ENCODE peak calls at places on chromosomes 4 and X, in ten cellular contexts. M, B, Q, Z, A, H, I, C, T and N are unnamed samples.

GRCh38 chr4:650461-650860 is 23.6 kb downstream of the ATP5ME start:
- DNase-seq in C (no peak), A (no peak), B (no peak), M (no peak), Q (no peak), H (no peak), I (no peak), Z (no peak), T (no peak), N (no peak)

GRCh38 chrX:11629593-11630211 is 36.0 kb downstream of the ARHGAP6 start:
- DNase-seq in Z (peak), I (no peak), M (no peak), B (no peak), C (no peak), T (peak), Q (no peak), H (no peak), A (peak), N (no peak)

GRCh38 chrX:54794795-54795194 is 3.3 kb downstream of the ITIH6 start:
- DNase-seq in I (no peak), A (no peak), Z (no peak), C (no peak), T (no peak), Q (no peak), M (no peak), H (no peak), B (no peak), N (no peak)

GRCh38 chrX:123424546-123424945 is 240.5 kb downstream of the GRIA3 start:
- DNase-seq in Z (peak), Q (no peak), C (no peak), H (no peak), I (peak), B (no peak), T (no peak), A (no peak), M (no peak), N (no peak)

GRCh38 chrX:112849010-112849409 is 8.4 kb upstream of the AMOT start:
- DNase-seq in H (no peak), B (no peak), C (no peak), A (no peak), M (no peak), Z (no peak), Q (no peak), T (no peak), I (no peak), N (no peak)

GRCh38 chrX:44155126-44155525 is 181.9 kb upstream of the NDP start:
- DNase-seq in M (no peak), Z (no peak), B (no peak), I (no peak), C (no peak), T (no peak), A (no peak), H (no peak), Q (no peak), N (no peak)

GRCh38 chr4:179361978-179362486 is 1919.8 kb upstream of the AGA start:
- DNase-seq in H (no peak), Q (no peak), I (no peak), T (no peak), C (no peak), A (no peak), B (no peak), M (no peak), Z (no peak), N (no peak)

GRCh38 chr4:40850496-40850895 is 100.7 kb downstream of the NSUN7 start:
- DNase-seq in M (no peak), Q (no peak), C (no peak), I (no peak), H (no peak), Z (no peak), B (no peak), T (no peak), A (no peak), N (no peak)

GRCh38 chrX:11137543-11138139 is 26.5 kb downstream of the HCCS start:
- DNase-seq in C (no peak), Q (no peak), T (no peak), A (no peak), I (peak), M (no peak), B (no peak), H (no peak), Z (peak), N (no peak)

GRCh38 chr4:21887481-21887880 is 61.1 kb downstream of the KCNIP4 start:
- DNase-seq in I (no peak), T (no peak), Z (no peak), M (no peak), C (no peak), H (no peak), Q (no peak), B (no peak), A (no peak), N (no peak)

GRCh38 chr4:1309261-1310010 is 19.7 kb downstream of the MAEA start:
- DNase-seq in A (peak), I (peak), T (peak), Z (peak), H (peak), M (peak), Q (no peak), C (no peak), B (no peak), N (peak)

GRCh38 chrX:6985537-6985936 is 162.0 kb upstream of the STS start:
- DNase-seq in Z (no peak), C (no peak), B (no peak), H (no peak), Q (no peak), M (no peak), I (no peak), A (no peak), T (no peak), N (no peak)

GRCh38 chr4:165384608-165385007 is 5.8 kb downstream of the CPE start:
- DNase-seq in H (no peak), T (no peak), M (no peak), Q (no peak), B (no peak), Z (no peak), I (peak), A (no peak), C (no peak), N (no peak)

GRCh38 chr4:145879598-145879997 is 59.0 kb downstream of the ZNF827 start:
- DNase-seq in T (no peak), B (no peak), Z (peak), H (no peak), Q (no peak), I (no peak), C (no peak), A (no peak), M (no peak), N (no peak)

GRCh38 chrX:132216806-132217202 is 2.4 kb downstream of the RAP2C start:
- DNase-seq in Z (peak), C (no peak), T (no peak), A (no peak), M (no peak), B (no peak), H (no peak), Q (no peak), I (peak), N (no peak)

GRCh38 chrX:148552775-148553174 is 52.4 kb downstream of the AFF2 start:
- DNase-seq in T (no peak), A (no peak), Z (no peak), C (peak), H (no peak), I (no peak), M (no peak), Q (no peak), B (no peak), N (no peak)

GRCh38 chr4:122364700-122365404 is 14.0 kb upstream of the ADAD1 start:
- DNase-seq in A (no peak), C (no peak), T (no peak), Z (no peak), B (no peak), M (peak), H (no peak), Q (no peak), I (no peak), N (peak)

GRCh38 chrX:123859409-123859827 is 435 bp upstream of the XIAP start:
- DNase-seq in Q (no peak), A (no peak), C (no peak), T (peak), Z (no peak), I (no peak), M (peak), B (no peak), H (peak), N (no peak)

GRCh38 chrX:155143959-155144548 is 72.2 kb upstream of the VBP1 start:
- DNase-seq in M (no peak), I (no peak), C (no peak), H (no peak), T (no peak), Z (no peak), A (no peak), B (no peak), Q (no peak), N (no peak)

GRCh38 chr4:163331629-163332360 is 601 bp downstream of the NPY1R start:
- DNase-seq in A (no peak), B (no peak), M (peak), Q (no peak), C (peak), H (peak), Z (no peak), I (peak), T (peak), N (peak)

GRCh38 chrX:10246846-10247245 is 90.1 kb downstream of the CLCN4 start:
- DNase-seq in H (no peak), C (no peak), I (no peak), Q (no peak), Z (no peak), A (no peak), B (no peak), T (no peak), M (no peak), N (no peak)

GRCh38 chrX:133645977-133646750 is 230.9 kb upstream of the GPC4 start:
- DNase-seq in H (no peak), C (no peak), I (no peak), Z (no peak), T (no peak), M (no peak), B (no peak), Q (no peak), A (no peak), N (no peak)

GRCh38 chr4:108159845-108160244 is 8.9 kb downstream of the LEF1 start:
- DNase-seq in C (no peak), B (no peak), T (no peak), Q (no peak), A (no peak), I (no peak), Z (no peak), H (no peak), M (no peak), N (no peak)

GRCh38 chr4:112109455-112110425 is 35.5 kb upstream of the FAM241A start:
- DNase-seq in I (no peak), A (no peak), T (no peak), Z (peak), C (no peak), H (no peak), Q (no peak), M (no peak), B (no peak), N (no peak)

GRCh38 chr4:54586343-54586953 is 71.3 kb upstream of the KIT start:
- DNase-seq in B (no peak), M (no peak), A (no peak), I (no peak), Q (no peak), Z (peak), T (peak), C (no peak), H (no peak), N (no peak)

GRCh38 chr4:20995591-20995990 is 295.3 kb downstream of the PACRGL start:
- DNase-seq in Q (no peak), Z (no peak), H (no peak), I (no peak), C (no peak), B (no peak), M (no peak), T (no peak), A (no peak), N (no peak)

GRCh38 chrX:13377537-13377936 is 57.7 kb upstream of the ATXN3L start:
- DNase-seq in B (no peak), T (no peak), A (no peak), H (no peak), C (no peak), I (no peak), M (peak), Q (no peak), Z (peak), N (no peak)

GRCh38 chr4:183408791-183409190 is 35.6 kb upstream of the CDKN2AIP start:
- DNase-seq in M (no peak), I (peak), T (no peak), C (no peak), B (no peak), A (no peak), Q (no peak), H (no peak), Z (no peak), N (no peak)

GRCh38 chrX:94053575-94053974 is 379.6 kb downstream of the FAM133A start:
- DNase-seq in Q (no peak), M (no peak), A (no peak), B (no peak), H (no peak), I (no peak), T (no peak), C (no peak), Z (no peak), N (no peak)

GRCh38 chrX:154399527-154400368 is 1.6 kb downstream of the RPL10 start:
- DNase-seq in H (no peak), A (no peak), I (no peak), Z (no peak), C (no peak), B (no peak), M (no peak), Q (no peak), T (no peak), N (no peak)